ENCODE peak calls at places on chromosomes 11 and 22, in seven cellular contexts. C, Q, V, U, G, M and P are unnamed samples.

GRCh38 chr11:66848671-66849500 is 5.6 kb downstream of the RCE1 start:
- DNase-seq in C (no peak), Q (no peak), V (no peak), U (no peak), G (peak; percentile 16), M (no peak), P (no peak)

GRCh38 chr11:69172674-69173073 is 16.9 kb downstream of the SMIM38 start:
- DNase-seq in C (no peak), Q (no peak), V (no peak), U (peak; percentile 28), G (no peak), M (peak; percentile 16), P (peak; percentile 22)

GRCh38 chr22:24322522-24322921 is 51.9 kb downstream of the SPECC1L start:
- DNase-seq in C (no peak), Q (no peak), V (no peak), U (no peak), G (peak; percentile 80), M (peak; percentile 50), P (no peak)

GRCh38 chr22:49850021-49850911 is 3.4 kb upstream of the ZBED4 start:
- DNase-seq in C (no peak), Q (no peak), V (no peak), U (no peak), G (no peak), M (no peak), P (no peak)

GRCh38 chr22:28183078-28183870 is 264.2 kb upstream of the PITPNB start:
- DNase-seq in C (no peak), Q (no peak), V (no peak), U (no peak), G (no peak), M (peak; percentile 19), P (no peak)

GRCh38 chr11:62108971-62109391 is 14.8 kb upstream of the INCENP start:
- DNase-seq in C (no peak), Q (no peak), V (no peak), U (peak; percentile 64), G (no peak), M (peak; percentile 73), P (no peak)

GRCh38 chr11:113147249-113147648 is 167.1 kb upstream of the TTC12 start:
- DNase-seq in C (no peak), Q (peak; percentile 67), V (no peak), U (no peak), G (no peak), M (no peak), P (peak; percentile 44)

GRCh38 chr11:95792700-95793099 is 2.4 kb downstream of the CEP57 start:
- DNase-seq in C (no peak), Q (no peak), V (no peak), U (no peak), G (no peak), M (no peak), P (no peak)

GRCh38 chr11:118281284-118281683 is 17.2 kb upstream of the MPZL2 start:
- DNase-seq in C (no peak), Q (no peak), V (peak; percentile 40), U (no peak), G (no peak), M (no peak), P (no peak)

GRCh38 chr11:10657308-10658271 is 36.0 kb downstream of the IRAG1 start:
- DNase-seq in C (peak; percentile 35), Q (no peak), V (peak; percentile 89), U (peak; percentile 21), G (no peak), M (peak; percentile 78), P (peak; percentile 14)

GRCh38 chr11:10459029-10459970 is 4.2 kb downstream of the AMPD3 start:
- DNase-seq in C (no peak), Q (no peak), V (peak; percentile 68), U (no peak), G (no peak), M (no peak), P (no peak)

GRCh38 chr22:27116295-27116694 is 458.9 kb downstream of the MIAT start:
- DNase-seq in C (no peak), Q (no peak), V (no peak), U (peak; percentile 41), G (no peak), M (no peak), P (no peak)

GRCh38 chr11:94997437-94997836 is 23.9 kb downstream of the KDM4D start:
- DNase-seq in C (no peak), Q (no peak), V (no peak), U (peak; percentile 41), G (no peak), M (no peak), P (peak; percentile 21)

GRCh38 chr11:72223615-72224586 is 666 bp upstream of the INPPL1 start:
- DNase-seq in C (peak; percentile 85), Q (peak; percentile 57), V (peak; percentile 58), U (peak; percentile 60), G (peak; percentile 84), M (peak; percentile 83), P (peak; percentile 73)

GRCh38 chr11:119907934-119908760 is 179.1 kb upstream of the NECTIN1 start:
- DNase-seq in C (no peak), Q (no peak), V (no peak), U (no peak), G (peak; percentile 86), M (no peak), P (no peak)

GRCh38 chr11:122642971-122643370 is 12.6 kb upstream of the UBASH3B start:
- DNase-seq in C (no peak), Q (no peak), V (no peak), U (peak; percentile 61), G (no peak), M (peak; percentile 53), P (no peak)

GRCh38 chr11:9214765-9215164 is 50.4 kb downstream of the DENND5A start:
- DNase-seq in C (no peak), Q (peak; percentile 32), V (no peak), U (peak; percentile 4), G (no peak), M (peak; percentile 40), P (no peak)

GRCh38 chr22:32203181-32204105 is 1.4 kb downstream of the RFPL2 start:
- DNase-seq in C (peak; percentile 14), Q (no peak), V (no peak), U (no peak), G (peak; percentile 47), M (no peak), P (peak; percentile 39)

GRCh38 chr22:28034760-28035401 is 115.8 kb upstream of the PITPNB start:
- DNase-seq in C (peak; percentile 54), Q (no peak), V (no peak), U (peak; percentile 38), G (peak; percentile 64), M (peak; percentile 62), P (no peak)

DNA sequence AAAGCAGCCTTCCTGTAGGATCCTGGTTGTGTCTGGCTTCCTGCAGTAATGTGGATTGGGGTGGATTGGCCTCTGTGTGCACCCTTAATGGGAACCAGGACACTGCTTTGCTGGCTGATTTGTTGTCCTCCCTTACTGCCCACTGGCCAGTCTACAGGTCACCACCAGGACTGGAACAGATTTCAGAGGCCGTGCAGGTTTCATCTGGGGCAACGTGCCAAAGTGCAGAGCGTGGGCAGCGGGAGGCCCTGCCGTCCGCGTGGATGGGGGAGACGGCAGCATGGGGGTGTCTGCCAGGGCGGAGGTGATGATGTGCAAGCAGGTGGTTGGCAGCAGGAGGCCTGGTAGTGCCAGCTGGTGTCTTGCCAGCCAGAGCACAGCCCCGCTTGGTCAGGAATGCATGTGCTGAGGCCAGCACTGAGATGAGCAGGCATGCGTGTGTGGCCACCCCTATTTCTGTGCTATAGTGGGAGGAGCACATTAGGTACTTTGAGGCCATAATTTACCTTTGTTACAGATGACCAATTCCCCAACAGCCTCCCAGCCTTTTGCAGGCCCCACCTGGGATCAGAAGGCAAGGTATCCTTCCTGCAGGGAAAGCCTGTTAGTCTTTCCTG is 24.3 kb downstream of the BCR start:
- DNase-seq in C (no peak), Q (no peak), V (no peak), U (no peak), G (peak; percentile 82), M (peak; percentile 51), P (no peak)
- TF ChIP-seq EZH2phosphoT487 in C (no peak), Q (no peak), V (no peak), U (no peak), G (no peak), M (no peak), P (no peak)

GRCh38 chr11:64885367-64886286 is 7.2 kb upstream of the EHD1 start:
- DNase-seq in C (peak; percentile 85), Q (no peak), V (no peak), U (peak; percentile 67), G (no peak), M (peak; percentile 65), P (no peak)
- H3K4me2 ChIP-seq in C (peak overlapping the region; percentile 49), Q (no peak overlapping the region), V (no peak overlapping the region), U (peak overlapping the region; percentile 36), G (no peak overlapping the region), M (no peak overlapping the region), P (no peak overlapping the region)

DNA sequence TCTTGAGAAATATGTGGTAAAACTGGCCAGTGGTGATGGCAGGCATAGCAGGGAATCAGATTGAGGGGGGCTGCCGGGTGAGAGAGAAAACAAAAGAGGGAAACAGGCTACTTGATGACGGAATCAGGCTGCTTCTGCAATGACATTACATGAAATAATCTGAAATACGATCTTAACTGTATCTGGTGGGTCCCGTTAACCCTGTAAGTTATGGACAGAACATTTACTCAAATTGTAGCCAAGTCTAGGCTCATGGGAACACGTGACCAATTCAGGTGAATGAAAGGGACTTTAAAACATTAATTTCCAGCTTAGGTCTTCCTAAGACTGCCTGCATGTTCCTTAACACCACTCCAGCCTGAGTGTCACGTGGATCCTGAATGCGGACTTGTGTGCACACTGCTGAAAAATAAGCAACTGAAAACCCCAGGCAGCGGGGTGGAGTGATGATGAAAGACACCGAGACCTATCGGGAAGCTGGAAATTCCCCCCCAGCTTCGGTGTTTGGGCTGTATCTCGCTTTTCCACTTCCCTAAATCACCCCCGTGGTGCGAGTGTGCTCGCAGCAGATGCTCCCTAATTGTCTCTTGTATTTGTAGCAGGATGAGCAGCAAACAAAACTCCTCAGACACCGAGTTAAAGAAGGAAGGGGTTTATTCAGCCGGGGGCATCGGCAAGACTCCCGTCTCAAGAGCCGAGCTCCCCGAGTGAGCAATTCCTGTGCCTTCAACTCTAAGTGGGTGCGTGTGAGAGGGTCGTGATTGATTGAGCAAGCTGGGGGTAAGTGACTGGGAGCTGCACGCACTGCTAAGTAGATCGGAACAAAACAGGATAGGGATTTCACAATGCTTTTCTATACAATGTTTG is 145.0 kb upstream of the GRK3 start:
- DNase-seq in C (peak; percentile 49), Q (no peak), V (no peak), U (no peak), G (no peak), M (peak; percentile 61), P (no peak)
- H2AFZ ChIP-seq in C (peak overlapping the region; percentile 3), Q (peak overlapping the region; percentile 17), V (no peak overlapping the region), U (no peak overlapping the region), G (peak overlapping the region; percentile 59), M (peak overlapping the region; percentile 66), P (peak overlapping the region; percentile 98)

DNA sequence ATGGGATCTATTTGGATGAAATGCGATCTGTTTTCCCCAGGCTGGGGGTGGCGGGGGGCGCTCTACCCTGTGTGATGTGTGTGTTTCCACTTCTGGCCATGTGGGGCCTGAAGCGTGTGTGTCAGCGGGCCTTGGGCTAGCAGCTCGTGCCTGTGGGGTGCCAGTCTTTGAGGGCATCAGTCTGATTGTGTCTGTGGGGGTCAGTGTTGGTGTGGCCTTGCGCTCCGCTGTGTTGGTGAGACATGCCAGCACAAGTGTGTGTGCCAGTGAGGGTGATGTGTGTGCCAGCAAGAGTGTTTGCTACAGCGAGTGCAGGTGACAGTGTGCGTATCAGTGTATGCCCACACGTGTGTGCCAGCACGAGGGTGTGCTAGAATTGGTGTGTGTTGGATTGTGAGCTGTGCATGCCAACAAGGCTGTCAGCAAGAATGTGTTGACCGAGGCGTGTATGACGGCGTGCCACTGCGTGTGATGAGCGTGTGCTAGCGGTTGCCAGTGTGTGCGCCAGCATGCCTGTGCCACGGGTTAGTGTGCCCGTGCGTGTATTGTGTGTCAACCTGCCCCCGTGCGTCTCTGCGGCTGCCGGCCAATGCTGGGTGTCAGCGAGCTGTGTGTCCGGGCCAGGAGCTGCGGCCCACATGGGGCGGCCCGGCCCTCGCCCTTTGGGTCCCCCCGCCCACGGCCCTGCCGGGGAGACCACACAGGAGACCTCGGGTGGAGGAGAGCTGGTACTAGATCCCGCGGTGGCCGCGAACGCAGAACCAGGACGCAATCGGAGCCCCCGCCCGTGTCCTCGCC is 519 bp downstream of the ARRB1 start:
- DNase-seq in C (no peak), Q (peak; percentile 52), V (no peak), U (peak; percentile 33), G (peak; percentile 67), M (peak; percentile 64), P (peak; percentile 74)
- TF ChIP-seq EZH2phosphoT487 in C (no peak), Q (no peak), V (no peak), U (peak; percentile 86), G (no peak), M (no peak), P (no peak)